ENCODE peak calls at places on chromosomes 1 and 21, in seven cellular contexts. K is NCI-H2081, O is ACHN, L is H4, W is NCI-H345, S is fibroblast of mammary gland, J is NCI-H1092. E is an unnamed sample.

GRCh38 chr1:117606608-117607261 is 887 bp downstream of the TENT5C start:
- DNase-seq in S (peak), L (no peak), K (no peak), J (no peak), O (no peak), W (peak), E (no peak)

GRCh38 chr1:202165267-202165941 is 5.0 kb upstream of the PTPN7 start:
- DNase-seq in L (no peak), W (no peak), S (no peak), O (no peak), J (no peak), K (no peak), E (no peak)

GRCh38 chr1:163258181-163258580 is 55.5 kb upstream of the RGS5 start:
- DNase-seq in J (no peak), S (peak), K (no peak), L (no peak), W (no peak), O (no peak), E (no peak)

GRCh38 chr1:206014591-206014990 is 9.1 kb downstream of the CTSE start:
- DNase-seq in K (no peak), L (no peak), O (no peak), J (no peak), S (no peak), W (no peak), E (no peak)

GRCh38 chr1:54312874-54313316 is 93.3 kb downstream of the SSBP3 start:
- DNase-seq in J (no peak), K (peak), S (peak), O (no peak), L (peak), W (peak), E (no peak)

GRCh38 chr1:240031009-240031408 is 60.7 kb upstream of the FMN2 start:
- DNase-seq in L (no peak), S (peak), J (no peak), K (no peak), O (peak), W (no peak), E (no peak)

GRCh38 chr21:15631342-15631741 is 98.4 kb upstream of the USP25 start:
- DNase-seq in K (no peak), W (no peak), J (no peak), L (no peak), S (peak), O (no peak), E (no peak)

GRCh38 chr1:24221246-24221645 is 34.2 kb upstream of the IFNLR1 start:
- DNase-seq in L (no peak), J (no peak), S (no peak), W (no peak), K (no peak), O (no peak), E (no peak)

GRCh38 chr1:200153277-200154055 is 126.0 kb downstream of the NR5A2 start:
- DNase-seq in W (no peak), J (no peak), S (no peak), K (peak), O (no peak), L (no peak), E (no peak)

GRCh38 chr1:218164111-218164929 is 120.8 kb upstream of the RRP15 start:
- DNase-seq in W (peak), L (peak), O (no peak), J (peak), S (peak), K (peak), E (no peak)

GRCh38 chr1:155022927-155023236 is 10.7 kb downstream of the DCST2 start:
- DNase-seq in O (no peak), J (no peak), L (no peak), K (peak), S (no peak), W (peak), E (peak)

GRCh38 chr1:114853584-114853983 is 1.1 kb upstream of the SYCP1 start:
- DNase-seq in W (no peak), L (no peak), O (no peak), S (no peak), J (no peak), K (no peak), E (no peak)

GRCh38 chr1:4585216-4585615 is 69.2 kb upstream of the AJAP1 start:
- DNase-seq in W (no peak), J (no peak), S (no peak), O (no peak), L (no peak), K (no peak), E (no peak)

GRCh38 chr1:241615043-241615974 is 24.9 kb downstream of the CHML start:
- DNase-seq in W (no peak), O (peak), L (no peak), S (peak), J (no peak), K (no peak), E (no peak)

GRCh38 chr1:89843279-89844121 is 22.7 kb downstream of the LRRC8D start:
- DNase-seq in L (peak), W (peak), O (peak), S (peak), J (peak), K (peak), E (peak)

GRCh38 chr21:43929217-43929971 is 64.4 kb downstream of the AGPAT3 start:
- DNase-seq in W (no peak), O (no peak), J (no peak), L (no peak), K (no peak), S (no peak), E (no peak)

GRCh38 chr1:164263540-164263939 is 295.4 kb upstream of the PBX1 start:
- DNase-seq in S (peak), L (peak), W (no peak), J (no peak), O (no peak), K (no peak), E (no peak)

GRCh38 chr1:111497592-111497991 is 5.8 kb downstream of the ADORA3 start:
- DNase-seq in S (no peak), J (no peak), W (no peak), L (no peak), K (no peak), O (no peak), E (no peak)

GRCh38 chr1:19438552-19439196 is 46.7 kb downstream of the CAPZB start:
- DNase-seq in L (no peak), K (no peak), J (no peak), W (no peak), S (peak), O (no peak), E (no peak)

GRCh38 chr1:206685749-206686485 is 1.2 kb downstream of the MAPKAPK2 start:
- DNase-seq in W (no peak), J (peak), L (peak), K (no peak), S (peak), O (peak), E (no peak)

GRCh38 chr1:119859647-119860046 is 36.7 kb downstream of the ADAM30 start:
- DNase-seq in O (peak), L (peak), S (peak), J (no peak), K (no peak), W (peak), E (no peak)

GRCh38 chr1:168520052-168520751 is 23.6 kb downstream of the XCL2 start:
- DNase-seq in J (no peak), K (no peak), S (no peak), W (no peak), L (no peak), O (no peak), E (no peak)

GRCh38 chr1:92961131-92961895 is at the start of gene DIPK1A:
- DNase-seq in J (peak), L (peak), K (peak), S (peak), O (peak), W (peak), E (peak)

GRCh38 chr1:152860129-152860528 is 333 bp downstream of the LCE7A start:
- DNase-seq in K (no peak), J (no peak), L (no peak), W (no peak), S (no peak), O (no peak), E (no peak)

GRCh38 chr1:216223521-216223920 is 199.7 kb downstream of the USH2A start:
- DNase-seq in S (no peak), L (peak), O (no peak), K (peak), J (peak), W (peak), E (no peak)

GRCh38 chr1:6002714-6003501 is 10.7 kb upstream of the NPHP4 start:
- DNase-seq in S (no peak), J (peak), L (no peak), O (no peak), K (peak), W (peak), E (peak)

GRCh38 chr1:97832490-97832889 is 88.3 kb downstream of the DPYD start:
- DNase-seq in K (peak), J (peak), S (peak), W (peak), L (no peak), O (no peak), E (peak)

E was measured in DMS79.